ENCODE peak calls at places on chromosomes 6 and 20, in seven cellular contexts. P, T, Y, Z, J, V and W are unnamed samples.

GRCh38 chr6:17212541-17213371 is 68.4 kb upstream of the RBM24 start:
- DNase-seq in Y (peak; percentile 86), J (no peak), Z (peak; percentile 25), V (peak; percentile 48), T (no peak), P (peak; percentile 48), W (peak; percentile 25)

GRCh38 chr20:45538209-45538798 is 978 bp downstream of the WFDC6 start:
- DNase-seq in Z (no peak), T (no peak), J (no peak), V (no peak), P (no peak), Y (peak; percentile 13), W (no peak)

GRCh38 chr6:69022991-69023390 is 387.9 kb downstream of the ADGRB3 start:
- DNase-seq in Z (no peak), J (no peak), V (no peak), P (no peak), T (no peak), Y (no peak), W (no peak)

GRCh38 chr20:49937023-49937929 is 1.1 kb downstream of the RNF114 start:
- DNase-seq in J (no peak), Z (no peak), Y (no peak), P (no peak), T (no peak), V (peak; percentile 27), W (no peak)

GRCh38 chr6:85451586-85452306 is 1.9 kb downstream of the NT5E start:
- DNase-seq in Z (no peak), P (no peak), V (no peak), T (no peak), Y (no peak), J (no peak), W (no peak)

GRCh38 chr6:3887150-3887700 is 38.1 kb downstream of the FAM50B start:
- DNase-seq in T (no peak), Y (no peak), V (no peak), J (no peak), Z (no peak), P (peak; percentile 29), W (no peak)

GRCh38 chr20:21291026-21291425 is 12.1 kb upstream of the XRN2 start:
- DNase-seq in Y (no peak), P (no peak), V (no peak), J (no peak), Z (no peak), T (no peak), W (no peak)

GRCh38 chr6:33686225-33686742 is 25.2 kb downstream of the UQCC2 start:
- DNase-seq in T (no peak), V (no peak), J (no peak), P (no peak), Y (no peak), Z (no peak), W (no peak)

GRCh38 chr6:158321960-158322359 is 9.7 kb downstream of the TULP4 start:
- DNase-seq in V (peak; percentile 40), Y (no peak), P (no peak), Z (no peak), T (no peak), J (no peak), W (no peak)

GRCh38 chr6:111478064-111478476 is 4.9 kb downstream of the REV3L start:
- DNase-seq in Y (no peak), P (no peak), V (no peak), T (no peak), Z (no peak), J (no peak), W (no peak)

GRCh38 chr6:16239090-16239797 is 857 bp downstream of the GMPR start:
- DNase-seq in T (peak; percentile 79), Y (peak; percentile 46), P (no peak), V (peak; percentile 47), J (peak; percentile 91), Z (peak; percentile 48), W (peak; percentile 80)

GRCh38 chr20:59004763-59005522 is 2.1 kb downstream of the CTSZ start:
- DNase-seq in V (no peak), J (peak; percentile 85), Y (no peak), Z (no peak), P (peak; percentile 58), T (no peak), W (peak; percentile 61)

GRCh38 chr20:48679603-48680002 is 148.2 kb downstream of the PREX1 start:
- DNase-seq in Y (peak; percentile 19), P (no peak), J (no peak), V (peak; percentile 46), Z (no peak), T (no peak), W (no peak)

GRCh38 chr6:148874698-148875293 is 128.0 kb downstream of the UST start:
- DNase-seq in Y (peak; percentile 75), Z (peak; percentile 90), J (no peak), T (no peak), P (peak; percentile 50), V (no peak), W (peak; percentile 25)

GRCh38 chr20:42346771-42347170 is 728.6 kb upstream of the CHD6 start:
- DNase-seq in T (no peak), V (no peak), P (no peak), Y (no peak), Z (no peak), J (no peak), W (no peak)

GRCh38 chr20:37501940-37502339 is 19.1 kb upstream of the NNAT start:
- DNase-seq in J (no peak), T (no peak), Z (no peak), V (no peak), Y (no peak), P (no peak), W (no peak)

GRCh38 chr20:51350941-51351631 is 191.4 kb downstream of the NFATC2 start:
- DNase-seq in T (no peak), J (no peak), Y (no peak), P (no peak), V (no peak), Z (no peak), W (no peak)

GRCh38 chr6:159104163-159104885 is 59.5 kb upstream of the TAGAP start:
- DNase-seq in Y (peak; percentile 83), T (peak; percentile 62), Z (peak; percentile 73), J (peak; percentile 83), V (peak; percentile 84), P (peak; percentile 43), W (peak; percentile 45)

GRCh38 chr6:88494401-88495140 is 328.4 kb upstream of the CNR1 start:
- DNase-seq in Z (no peak), P (no peak), T (no peak), J (no peak), V (no peak), Y (no peak), W (no peak)

GRCh38 chr20:38073307-38074010 is 39.9 kb downstream of the RPRD1B start:
- DNase-seq in Y (peak; percentile 64), T (peak; percentile 41), V (peak; percentile 60), P (peak; percentile 85), J (no peak), Z (peak; percentile 69), W (peak; percentile 62)

GRCh38 chr20:5003626-5004025 is 2.3 kb upstream of the SLC23A2 start:
- DNase-seq in Z (no peak), V (no peak), Y (no peak), J (peak; percentile 6), P (no peak), T (no peak), W (no peak)

GRCh38 chr20:25014816-25015215 is 22.3 kb upstream of the APMAP start:
- DNase-seq in V (no peak), P (no peak), Z (no peak), Y (no peak), J (peak; percentile 42), T (peak; percentile 11), W (no peak)

GRCh38 chr6:23621026-23621425 is 505.0 kb upstream of the NRSN1 start:
- DNase-seq in J (no peak), T (no peak), V (no peak), Y (no peak), P (no peak), Z (no peak), W (no peak)

DNA sequence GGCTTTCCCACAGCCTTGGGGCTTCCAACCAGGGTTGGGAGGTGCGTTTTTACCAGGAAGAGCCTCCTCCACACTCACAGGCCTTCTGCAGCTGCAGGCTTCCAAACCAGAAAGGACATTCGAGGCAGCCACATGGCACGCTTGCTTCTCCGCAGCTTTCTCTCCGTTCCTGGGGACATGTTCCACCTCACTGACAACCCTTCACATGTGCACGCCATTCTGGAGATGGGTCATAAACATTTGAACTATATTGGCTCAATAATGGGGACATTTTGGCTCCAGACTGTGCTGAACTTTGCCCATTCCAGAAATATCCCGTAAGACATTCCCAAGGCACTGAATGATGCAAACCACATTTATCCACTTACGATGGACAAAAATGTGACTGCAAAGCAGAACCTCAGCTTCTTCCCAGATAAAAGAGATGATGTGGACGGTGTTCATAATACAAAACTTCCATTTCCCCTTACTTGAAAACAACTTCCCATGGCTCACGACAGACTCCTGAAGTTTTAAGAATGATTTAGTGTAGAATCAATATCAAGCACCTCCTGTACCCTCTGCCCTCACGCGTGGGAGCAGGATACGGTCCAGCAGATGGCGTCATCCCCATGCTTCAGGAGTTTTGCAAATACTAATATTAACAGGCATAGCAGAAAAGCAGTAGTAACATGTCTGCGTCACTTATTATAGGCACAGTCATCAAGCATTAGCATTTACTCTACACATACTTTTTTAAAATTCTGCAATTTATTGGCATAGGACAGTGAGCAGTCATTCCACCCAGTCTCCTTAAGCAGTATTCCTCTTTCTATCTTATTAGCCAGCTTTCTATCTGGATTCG is 25.4 kb upstream of the FOXF2 start:
- DNase-seq in V (no peak), Y (no peak), T (no peak), Z (no peak), P (no peak), J (no peak), W (peak; percentile 41)
- H3K27ac ChIP-seq in V (peak overlapping the region; percentile 38), Y (no peak overlapping the region), T (no peak overlapping the region), Z (no peak overlapping the region), P (no peak overlapping the region), J (no peak overlapping the region), W (peak overlapping the region; percentile 40)

GRCh38 chr6:92122746-92123145 is 1296.6 kb downstream of the EPHA7 start:
- DNase-seq in Z (peak; percentile 22), V (peak; percentile 39), P (no peak), T (no peak), J (no peak), Y (peak; percentile 25), W (no peak)
- TF ChIP-seq CTCF in Z (no peak), V (peak; percentile 62), P (peak; percentile 48), T (peak; percentile 4), J (no peak), Y (peak; percentile 67), W (peak; percentile 39)

DNA sequence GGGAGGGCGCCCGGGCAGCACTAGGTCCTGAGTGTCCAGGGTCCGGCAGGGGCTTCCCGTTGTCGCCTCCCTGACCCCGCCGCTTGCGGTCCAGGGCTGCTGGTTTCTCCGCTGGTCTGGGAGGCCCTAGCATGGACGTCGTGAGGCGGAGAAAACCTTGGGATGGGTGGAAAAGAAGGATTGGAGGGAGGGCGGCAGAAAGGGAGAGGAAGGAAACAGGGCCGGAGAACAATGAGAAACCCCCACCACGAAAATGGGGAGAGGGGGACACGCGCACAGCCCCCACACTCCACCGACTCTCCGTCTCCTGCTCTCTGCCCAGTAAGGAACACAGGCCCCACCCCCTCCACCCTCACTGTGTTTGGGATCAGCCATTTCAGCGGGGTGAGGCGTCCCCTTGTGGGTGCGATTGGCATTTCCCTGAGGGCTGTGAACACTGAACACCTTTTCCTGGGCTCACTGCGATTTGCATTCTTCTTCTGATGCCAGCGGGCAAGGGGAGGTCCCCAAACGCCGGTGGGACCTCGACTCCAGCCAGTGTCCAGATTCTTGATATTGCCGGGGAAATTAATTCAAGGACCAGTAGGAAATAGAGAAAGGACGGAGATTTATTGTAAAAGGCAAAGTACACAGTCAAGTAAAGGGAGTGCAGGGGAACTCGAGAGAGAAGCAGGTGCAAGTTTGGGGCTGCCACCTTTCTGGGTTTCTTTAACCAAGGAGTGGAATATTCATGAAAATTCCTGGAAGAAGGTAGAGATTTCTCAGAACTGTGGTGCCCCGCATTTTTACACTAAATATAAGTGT is 3.3 kb upstream of the RAET1G start:
- DNase-seq in Y (peak; percentile 89), Z (peak; percentile 86), V (peak; percentile 92), J (peak; percentile 92), T (peak; percentile 90), P (peak; percentile 91), W (peak; percentile 89)
- H3K27ac ChIP-seq in Y (no peak overlapping the region), Z (no peak overlapping the region), V (no peak overlapping the region), J (no peak overlapping the region), T (no peak overlapping the region), P (peak overlapping the region; percentile 65), W (peak overlapping the region; percentile 70)

GRCh38 chr20:9276964-9277363 is 208.1 kb downstream of the PLCB4 start:
- DNase-seq in P (no peak), Y (no peak), J (no peak), Z (no peak), T (no peak), V (no peak), W (no peak)
- TF ChIP-seq CTCF in P (no peak), Y (no peak), J (no peak), Z (no peak), T (no peak), V (no peak), W (no peak)